ENCODE peak calls at places on chromosomes 3 and 15, in ten cellular contexts. B is mesothelial cell of epicardium; L is nephron progenitor cell; E is activated naive CD4-positive, alpha-beta T cell; M is cardiac muscle cell; C is stimulated activated naive B cell treated with anti-CD40 and anti-IgM and Interleukin-4, amounts not matched to agents 10 μg/mL and 1 μg/mL and 100 μg/mL, for 72 hours; D is left lobe of liver; U is HFFc6; F is keratinocyte; I is AG20443. A is an unnamed sample.

GRCh38 chr15:25093455-25094029 is 138.8 kb downstream of the SNRPN start:
- DNase-seq in E (no peak), C (no peak), M (no peak), D (peak; percentile 23), F (no peak), U (no peak), I (no peak), L (no peak), B (no peak), A (no peak)

GRCh38 chr15:80003171-80003570 is 32.2 kb upstream of the BCL2A1 start:
- DNase-seq in F (no peak), I (no peak), M (no peak), U (no peak), B (no peak), D (peak; percentile 30), L (no peak), C (no peak), E (no peak), A (no peak)

GRCh38 chr3:182913889-182914288 is 66.4 kb downstream of the DCUN1D1 start:
- DNase-seq in C (no peak), I (no peak), U (no peak), F (no peak), E (no peak), L (no peak), M (no peak), B (no peak), D (no peak), A (no peak)

GRCh38 chr3:75341324-75342067 is 322.6 kb upstream of the FRG2C start:
- DNase-seq in F (no peak), D (no peak), B (no peak), C (no peak), I (no peak), U (no peak), L (no peak), E (no peak), M (peak; percentile 3), A (no peak)

GRCh38 chr3:146117406-146118285 is 43.3 kb downstream of the PLOD2 start:
- DNase-seq in C (no peak), E (no peak), D (no peak), F (no peak), M (peak; percentile 62), L (no peak), U (peak; percentile 92), B (no peak), I (peak; percentile 31), A (no peak)

GRCh38 chr3:69082805-69083204 is 1.9 kb upstream of the ARL6IP5 start:
- DNase-seq in D (no peak), I (peak; percentile 17), U (peak; percentile 67), B (no peak), L (peak; percentile 43), F (no peak), C (peak; percentile 70), M (peak; percentile 76), E (peak; percentile 5), A (no peak)

GRCh38 chr3:177665122-177665808 is 468.0 kb upstream of the TBL1XR1 start:
- DNase-seq in E (no peak), F (no peak), I (no peak), L (no peak), B (no peak), M (peak; percentile 28), D (no peak), U (peak; percentile 19), C (no peak), A (no peak)

GRCh38 chr15:72472907-72473669 is 1.0 kb upstream of the ARIH1 start:
- DNase-seq in C (no peak), L (no peak), I (no peak), M (peak; percentile 35), F (no peak), U (no peak), E (no peak), D (no peak), B (no peak), A (no peak)

GRCh38 chr3:197083486-197083885 is 53.9 kb upstream of the MELTF start:
- DNase-seq in L (no peak), D (no peak), E (no peak), C (no peak), F (no peak), B (no peak), I (peak; percentile 83), U (peak; percentile 80), M (peak; percentile 82), A (no peak)

A was measured in HuH-7.5.